ENCODE peak calls at places on chromosome 20, in six cellular contexts. Y, Q, E, C, R and K are unnamed samples.

GRCh38 chr20:25372584-25373336 is 17.9 kb downstream of the ABHD12 start:
- DNase-seq in Y (no peak), Q (peak), E (no peak), C (no peak), R (no peak), K (no peak)

GRCh38 chr20:46398963-46399362 is 7.5 kb downstream of the ELMO2 start:
- DNase-seq in Y (no peak), Q (no peak), E (no peak), C (no peak), R (no peak), K (no peak)

GRCh38 chr20:33660685-33661058 is 1.5 kb upstream of the C20orf144 start:
- DNase-seq in Y (peak), Q (no peak), E (no peak), C (no peak), R (no peak), K (no peak)

GRCh38 chr20:25272223-25273000 is 24.5 kb downstream of the PYGB start:
- DNase-seq in Y (peak), Q (no peak), E (peak), C (no peak), R (peak), K (no peak)

GRCh38 chr20:52812231-52812847 is 159.8 kb upstream of the TSHZ2 start:
- DNase-seq in Y (no peak), Q (no peak), E (no peak), C (no peak), R (no peak), K (no peak)

GRCh38 chr20:43915209-43916072 is 789 bp downstream of the TOX2 start:
- DNase-seq in Y (no peak), Q (no peak), E (no peak), C (peak), R (no peak), K (peak)

GRCh38 chr20:15854871-15855270 is 718.4 kb downstream of the KIF16B start:
- DNase-seq in Y (no peak), Q (no peak), E (no peak), C (no peak), R (no peak), K (no peak)

GRCh38 chr20:46811328-46812084 is 83.1 kb upstream of the EYA2 start:
- DNase-seq in Y (no peak), Q (no peak), E (no peak), C (no peak), R (no peak), K (no peak)

GRCh38 chr20:39874049-39874893 is 814.8 kb downstream of the MAFB start:
- DNase-seq in Y (peak), Q (peak), E (peak), C (no peak), R (peak), K (no peak)

GRCh38 chr20:24634855-24635254 is 165.4 kb downstream of the SYNDIG1 start:
- DNase-seq in Y (no peak), Q (peak), E (peak), C (no peak), R (no peak), K (no peak)

GRCh38 chr20:40424695-40425094 is 264.3 kb downstream of the MAFB start:
- DNase-seq in Y (no peak), Q (no peak), E (no peak), C (no peak), R (no peak), K (no peak)

GRCh38 chr20:8858181-8858794 is 210.6 kb upstream of the PLCB4 start:
- DNase-seq in Y (no peak), Q (no peak), E (no peak), C (no peak), R (no peak), K (no peak)

GRCh38 chr20:33915726-33916331 is 77.9 kb upstream of the RALY start:
- DNase-seq in Y (peak), Q (no peak), E (peak), C (peak), R (peak), K (peak)

GRCh38 chr20:53883098-53883762 is 187.2 kb downstream of the BCAS1 start:
- DNase-seq in Y (no peak), Q (no peak), E (no peak), C (no peak), R (no peak), K (no peak)

GRCh38 chr20:24937579-24937978 is 11.5 kb upstream of the CST7 start:
- DNase-seq in Y (no peak), Q (no peak), E (no peak), C (no peak), R (no peak), K (no peak)

GRCh38 chr20:47818996-47819609 is 33.8 kb upstream of the SULF2 start:
- DNase-seq in Y (no peak), Q (no peak), E (no peak), C (no peak), R (no peak), K (no peak)

GRCh38 chr20:49558826-49559225 is 9.1 kb downstream of the PTGIS start:
- DNase-seq in Y (no peak), Q (no peak), E (no peak), C (no peak), R (no peak), K (no peak)

GRCh38 chr20:49559411-49560081 is 8.4 kb downstream of the PTGIS start:
- DNase-seq in Y (no peak), Q (no peak), E (peak), C (no peak), R (no peak), K (no peak)

GRCh38 chr20:49560646-49561045 is 7.3 kb downstream of the PTGIS start:
- DNase-seq in Y (no peak), Q (no peak), E (no peak), C (no peak), R (no peak), K (no peak)

GRCh38 chr20:49560186-49560585 is 7.8 kb downstream of the PTGIS start:
- DNase-seq in Y (no peak), Q (no peak), E (no peak), C (no peak), R (no peak), K (no peak)

GRCh38 chr20:49557449-49557848 is 10.5 kb downstream of the PTGIS start:
- DNase-seq in Y (no peak), Q (no peak), E (no peak), C (no peak), R (no peak), K (no peak)
- H3K4me3 ChIP-seq in Y (no peak), Q (no peak), E (no peak), C (no peak), R (peak), K (no peak)

GRCh38 chr20:3157817-3158216 is 1.8 kb downstream of the FASTKD5 start:
- DNase-seq in Y (no peak), Q (no peak), E (no peak), C (no peak), R (no peak), K (no peak)
- H3K4me3 ChIP-seq in Y (peak), Q (no peak), E (peak), C (no peak), R (peak), K (peak)

GRCh38 chr20:568865-569415 is 25.4 kb upstream of the CSNK2A1 start:
- DNase-seq in Y (no peak), Q (no peak), E (no peak), C (no peak), R (no peak), K (no peak)

GRCh38 chr20:572752-573151 is 29.2 kb upstream of the CSNK2A1 start:
- DNase-seq in Y (no peak), Q (no peak), E (no peak), C (no peak), R (peak), K (no peak)

GRCh38 chr20:574297-574942 is 30.8 kb upstream of the CSNK2A1 start:
- DNase-seq in Y (no peak), Q (no peak), E (no peak), C (no peak), R (peak), K (no peak)

GRCh38 chr20:573414-574296 is 30.1 kb upstream of the CSNK2A1 start:
- DNase-seq in Y (no peak), Q (no peak), E (no peak), C (no peak), R (no peak), K (no peak)

GRCh38 chr20:571754-572331 is 28.3 kb upstream of the CSNK2A1 start:
- DNase-seq in Y (peak), Q (no peak), E (peak), C (no peak), R (peak), K (no peak)
- H3K4me3 ChIP-seq in Y (peak), Q (no peak), E (peak), C (no peak), R (peak), K (no peak)

DNA sequence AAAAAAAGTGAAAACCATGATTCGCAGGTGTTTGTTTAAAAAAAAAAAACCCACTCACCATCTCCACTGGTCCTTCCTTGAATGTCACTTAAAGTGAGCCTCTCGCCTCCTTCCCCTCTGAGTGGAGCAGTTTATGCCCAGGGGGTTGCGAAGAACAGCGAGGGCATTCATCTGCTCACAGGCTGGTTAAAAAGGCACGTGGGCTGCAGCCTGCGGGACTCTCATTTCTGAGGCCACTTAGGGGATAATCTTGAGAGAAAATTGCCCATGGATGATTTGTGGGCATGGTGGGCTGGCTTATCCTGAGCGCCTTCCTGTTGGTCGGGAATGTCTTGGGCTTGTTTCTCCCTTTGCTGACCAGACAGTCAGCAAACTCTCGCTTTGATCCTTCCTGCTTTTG is 18.9 kb downstream of the BCAS4 start:
- DNase-seq in Y (no peak), Q (no peak), E (no peak), C (no peak), R (no peak), K (no peak)
- H3K4me3 ChIP-seq in Y (no peak), Q (no peak), E (no peak), C (no peak), R (no peak), K (no peak)

GRCh38 chr20:59933296-59933848 is at the start of gene SYCP2:
- DNase-seq in Y (peak), Q (no peak), E (peak), C (peak), R (peak), K (peak)
- H3K4me3 ChIP-seq in Y (peak), Q (peak), E (peak), C (peak), R (peak), K (no peak)

GRCh38 chr20:62920039-62920645 is 6.2 kb downstream of the DIDO1 start:
- DNase-seq in Y (peak), Q (no peak), E (no peak), C (no peak), R (no peak), K (no peak)

GRCh38 chr20:62918137-62918536 is 8.2 kb downstream of the DIDO1 start:
- DNase-seq in Y (peak), Q (no peak), E (no peak), C (peak), R (no peak), K (peak)

GRCh38 chr20:62916703-62917476 is 9.4 kb downstream of the DIDO1 start:
- DNase-seq in Y (peak), Q (no peak), E (no peak), C (no peak), R (no peak), K (no peak)

GRCh38 chr20:62917720-62918119 is 8.6 kb downstream of the DIDO1 start:
- DNase-seq in Y (no peak), Q (no peak), E (no peak), C (no peak), R (no peak), K (no peak)

GRCh38 chr20:62918830-62919229 is 7.5 kb downstream of the DIDO1 start:
- DNase-seq in Y (peak), Q (no peak), E (no peak), C (peak), R (no peak), K (peak)
- H3K4me3 ChIP-seq in Y (no peak), Q (no peak), E (no peak), C (peak), R (no peak), K (peak)

GRCh38 chr20:17682889-17683198 is 802 bp upstream of the RRBP1 start:
- DNase-seq in Y (no peak), Q (no peak), E (no peak), C (no peak), R (no peak), K (no peak)
- H3K4me3 ChIP-seq in Y (peak), Q (peak), E (peak), C (peak), R (peak), K (peak)

DNA sequence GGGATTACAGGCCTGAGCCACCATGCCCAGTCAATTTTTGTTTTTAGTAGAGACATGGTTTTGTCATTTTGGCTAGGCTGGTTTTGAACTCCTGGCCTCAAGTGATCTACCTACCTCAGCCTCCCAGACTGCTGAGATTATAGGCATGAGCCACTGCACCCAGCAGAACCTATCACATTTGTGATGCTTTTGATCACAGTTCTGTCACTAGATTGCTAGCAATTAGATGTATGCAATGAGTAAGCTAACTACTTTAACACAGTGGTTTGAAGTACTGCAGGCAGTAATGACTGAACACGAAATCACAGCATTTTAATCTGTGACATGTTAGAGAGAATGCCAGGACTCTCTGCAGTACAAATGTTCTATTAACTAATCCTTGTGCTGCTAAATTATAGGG is 19.6 kb upstream of the SAMHD1 start:
- DNase-seq in Y (no peak), Q (no peak), E (no peak), C (no peak), R (no peak), K (no peak)
- H3K4me3 ChIP-seq in Y (no peak), Q (no peak), E (no peak), C (peak), R (no peak), K (no peak)